ENCODE peak calls at places on chromosomes 3 and 15, in seven cellular contexts. One of them, this sample, is unnamed.

GRCh38 chr3:63635186-63635585 is 17.3 kb upstream of the SNTN start:
- DNase-seq in AG09309: no peak
- DNase-seq in NCI-H774: no peak
- DNase-seq in HCEC 1CT: no peak
- DNase-seq in left kidney: no peak
- DNase-seq in left ventricle myocardium inferior: no peak
- DNase-seq in WTC11: no peak
- DNase-seq in this sample: no peak

GRCh38 chr3:125194061-125194848 is 18.3 kb downstream of the SLC12A8 start:
- DNase-seq in AG09309: no peak
- DNase-seq in left kidney: peak; percentile 9
- DNase-seq in NCI-H774: no peak
- DNase-seq in WTC11: no peak
- DNase-seq in HCEC 1CT: no peak
- DNase-seq in left ventricle myocardium inferior: no peak
- DNase-seq in this sample: peak; percentile 83

GRCh38 chr3:64291956-64292355 is 66.7 kb upstream of the PRICKLE2 start:
- DNase-seq in HCEC 1CT: peak; percentile 92
- DNase-seq in WTC11: no peak
- DNase-seq in AG09309: peak; percentile 87
- DNase-seq in left kidney: no peak
- DNase-seq in left ventricle myocardium inferior: no peak
- DNase-seq in NCI-H774: no peak
- DNase-seq in this sample: no peak

GRCh38 chr15:60074181-60074885 is 70.2 kb downstream of the FOXB1 start:
- DNase-seq in left kidney: peak; percentile 76
- DNase-seq in WTC11: no peak
- DNase-seq in NCI-H774: peak; percentile 60
- DNase-seq in AG09309: no peak
- DNase-seq in left ventricle myocardium inferior: no peak
- DNase-seq in HCEC 1CT: no peak
- DNase-seq in this sample: no peak

GRCh38 chr15:31267161-31268107 is 59.2 kb upstream of the KLF13 start:
- DNase-seq in left ventricle myocardium inferior: peak; percentile 11
- DNase-seq in left kidney: no peak
- DNase-seq in WTC11: peak; percentile 3
- DNase-seq in AG09309: no peak
- DNase-seq in HCEC 1CT: no peak
- DNase-seq in NCI-H774: no peak
- DNase-seq in this sample: no peak

GRCh38 chr3:142896201-142896755 is 7.4 kb upstream of the PCOLCE2 start:
- DNase-seq in NCI-H774: no peak
- DNase-seq in left kidney: no peak
- DNase-seq in left ventricle myocardium inferior: no peak
- DNase-seq in AG09309: peak; percentile 46
- DNase-seq in WTC11: no peak
- DNase-seq in HCEC 1CT: peak; percentile 83
- DNase-seq in this sample: peak; percentile 69

GRCh38 chr15:25176616-25176923 is 221.8 kb downstream of the SNRPN start:
- DNase-seq in HCEC 1CT: no peak
- DNase-seq in WTC11: peak; percentile 4
- DNase-seq in left kidney: no peak
- DNase-seq in AG09309: no peak
- DNase-seq in NCI-H774: no peak
- DNase-seq in left ventricle myocardium inferior: peak; percentile 0
- DNase-seq in this sample: no peak

GRCh38 chr3:24096695-24097290 is 151.7 kb downstream of the NR1D2 start:
- DNase-seq in WTC11: no peak
- DNase-seq in left kidney: no peak
- DNase-seq in left ventricle myocardium inferior: no peak
- DNase-seq in AG09309: no peak
- DNase-seq in NCI-H774: no peak
- DNase-seq in HCEC 1CT: no peak
- DNase-seq in this sample: no peak

GRCh38 chr3:54122046-54122801 is at the start of gene CACNA2D3:
- DNase-seq in left ventricle myocardium inferior: peak; percentile 72
- DNase-seq in AG09309: no peak
- DNase-seq in NCI-H774: peak; percentile 10
- DNase-seq in HCEC 1CT: no peak
- DNase-seq in WTC11: peak; percentile 54
- DNase-seq in left kidney: peak; percentile 81
- DNase-seq in this sample: no peak

GRCh38 chr3:52317601-52318000 is 1.5 kb downstream of the DNAH1 start:
- DNase-seq in left kidney: peak; percentile 93
- DNase-seq in WTC11: peak; percentile 93
- DNase-seq in NCI-H774: peak; percentile 40
- DNase-seq in HCEC 1CT: no peak
- DNase-seq in AG09309: no peak
- DNase-seq in left ventricle myocardium inferior: peak; percentile 63
- DNase-seq in this sample: peak; percentile 29

GRCh38 chr3:27559835-27560234 is 75.7 kb upstream of the SLC4A7 start:
- DNase-seq in NCI-H774: no peak
- DNase-seq in AG09309: peak; percentile 78
- DNase-seq in WTC11: no peak
- DNase-seq in left ventricle myocardium inferior: peak; percentile 33
- DNase-seq in left kidney: peak; percentile 20
- DNase-seq in HCEC 1CT: no peak
- DNase-seq in this sample: peak; percentile 74

GRCh38 chr3:78050276-78051080 is 1010.6 kb downstream of the ROBO2 start:
- DNase-seq in WTC11: no peak
- DNase-seq in NCI-H774: no peak
- DNase-seq in HCEC 1CT: peak; percentile 24
- DNase-seq in left kidney: no peak
- DNase-seq in AG09309: no peak
- DNase-seq in left ventricle myocardium inferior: no peak
- DNase-seq in this sample: peak; percentile 59

GRCh38 chr3:30347679-30348216 is 258.7 kb upstream of the TGFBR2 start:
- DNase-seq in HCEC 1CT: peak; percentile 97
- DNase-seq in left ventricle myocardium inferior: no peak
- DNase-seq in NCI-H774: no peak
- DNase-seq in WTC11: no peak
- DNase-seq in left kidney: no peak
- DNase-seq in AG09309: peak; percentile 69
- DNase-seq in this sample: peak; percentile 97

GRCh38 chr3:47705391-47705790 is 76.3 kb downstream of the SMARCC1 start:
- DNase-seq in AG09309: no peak
- DNase-seq in NCI-H774: no peak
- DNase-seq in HCEC 1CT: no peak
- DNase-seq in left kidney: no peak
- DNase-seq in left ventricle myocardium inferior: no peak
- DNase-seq in WTC11: no peak
- DNase-seq in this sample: no peak

GRCh38 chr3:42638339-42638842 is 15.1 kb upstream of the ZBTB47 start:
- DNase-seq in left kidney: no peak
- DNase-seq in NCI-H774: no peak
- DNase-seq in left ventricle myocardium inferior: no peak
- DNase-seq in AG09309: no peak
- DNase-seq in WTC11: no peak
- DNase-seq in HCEC 1CT: no peak
- DNase-seq in this sample: no peak

GRCh38 chr3:28980131-28980530 is 300.7 kb upstream of the RBMS3 start:
- DNase-seq in WTC11: no peak
- DNase-seq in HCEC 1CT: no peak
- DNase-seq in AG09309: no peak
- DNase-seq in left ventricle myocardium inferior: no peak
- DNase-seq in NCI-H774: no peak
- DNase-seq in left kidney: no peak
- DNase-seq in this sample: no peak

GRCh38 chr15:95715116-95715888 is 615.2 kb upstream of the NR2F2 start:
- DNase-seq in left ventricle myocardium inferior: no peak
- DNase-seq in WTC11: no peak
- DNase-seq in AG09309: no peak
- DNase-seq in left kidney: no peak
- DNase-seq in NCI-H774: no peak
- DNase-seq in HCEC 1CT: peak; percentile 6
- DNase-seq in this sample: no peak

GRCh38 chr3:16354291-16354690 is 89.3 kb downstream of the OXNAD1 start:
- DNase-seq in NCI-H774: no peak
- DNase-seq in HCEC 1CT: no peak
- DNase-seq in left kidney: no peak
- DNase-seq in AG09309: no peak
- DNase-seq in left ventricle myocardium inferior: no peak
- DNase-seq in WTC11: no peak
- DNase-seq in this sample: no peak

This sample was measured in foreskin keratinocyte.